ENCODE peak calls at places on chromosomes 4 and X, in seven cellular contexts. One of them, this sample, is unnamed.
A peak's percentile ranks its signal among the peaks of the same experiment; 100 is the strongest.

GRCh38 chrX:31314921-31315320 is 243.1 kb upstream of the FTHL17 start:
- DNase-seq in mammary epithelial cell: no peak
- DNase-seq in cardiac muscle cell: peak; percentile 65
- DNase-seq in fibroblast of lung: peak; percentile 70
- DNase-seq in CD4-positive, CD25-positive, alpha-beta regulatory T cell: no peak
- DNase-seq in heart left ventricle: no peak
- DNase-seq in Panc1: no peak
- DNase-seq in this sample: no peak

GRCh38 chrX:13473666-13474516 is 95.5 kb upstream of the EGFL6 start:
- DNase-seq in mammary epithelial cell: no peak
- DNase-seq in heart left ventricle: no peak
- DNase-seq in Panc1: no peak
- DNase-seq in cardiac muscle cell: peak; percentile 45
- DNase-seq in fibroblast of lung: peak; percentile 34
- DNase-seq in CD4-positive, CD25-positive, alpha-beta regulatory T cell: no peak
- DNase-seq in this sample: no peak

GRCh38 chr4:81631958-81632439 is 160.3 kb upstream of the RASGEF1B start:
- DNase-seq in fibroblast of lung: peak; percentile 84
- DNase-seq in CD4-positive, CD25-positive, alpha-beta regulatory T cell: no peak
- DNase-seq in Panc1: no peak
- DNase-seq in cardiac muscle cell: peak; percentile 81
- DNase-seq in mammary epithelial cell: peak; percentile 99
- DNase-seq in heart left ventricle: no peak
- DNase-seq in this sample: peak; percentile 81

GRCh38 chr4:56183344-56183959 is 203.8 kb downstream of the AASDH start:
- DNase-seq in Panc1: no peak
- DNase-seq in heart left ventricle: no peak
- DNase-seq in CD4-positive, CD25-positive, alpha-beta regulatory T cell: no peak
- DNase-seq in cardiac muscle cell: no peak
- DNase-seq in fibroblast of lung: no peak
- DNase-seq in mammary epithelial cell: no peak
- DNase-seq in this sample: no peak

GRCh38 chr4:173519130-173520101 is 10.6 kb downstream of the HAND2 start:
- DNase-seq in Panc1: no peak
- DNase-seq in mammary epithelial cell: no peak
- DNase-seq in cardiac muscle cell: peak; percentile 68
- DNase-seq in CD4-positive, CD25-positive, alpha-beta regulatory T cell: no peak
- DNase-seq in fibroblast of lung: no peak
- DNase-seq in heart left ventricle: peak; percentile 79
- DNase-seq in this sample: no peak

GRCh38 chr4:139913398-139913990 is 240.5 kb downstream of the MAML3 start:
- DNase-seq in cardiac muscle cell: peak; percentile 73
- DNase-seq in mammary epithelial cell: no peak
- DNase-seq in heart left ventricle: no peak
- DNase-seq in Panc1: no peak
- DNase-seq in CD4-positive, CD25-positive, alpha-beta regulatory T cell: no peak
- DNase-seq in fibroblast of lung: peak; percentile 47
- DNase-seq in this sample: no peak

GRCh38 chrX:13327666-13328065 is 7.8 kb upstream of the ATXN3L start:
- DNase-seq in cardiac muscle cell: no peak
- DNase-seq in heart left ventricle: no peak
- DNase-seq in mammary epithelial cell: no peak
- DNase-seq in Panc1: no peak
- DNase-seq in CD4-positive, CD25-positive, alpha-beta regulatory T cell: no peak
- DNase-seq in fibroblast of lung: no peak
- DNase-seq in this sample: no peak

GRCh38 chr4:21469438-21470032 is 479.0 kb downstream of the KCNIP4 start:
- DNase-seq in mammary epithelial cell: peak; percentile 16
- DNase-seq in CD4-positive, CD25-positive, alpha-beta regulatory T cell: no peak
- DNase-seq in fibroblast of lung: peak; percentile 14
- DNase-seq in Panc1: peak; percentile 7
- DNase-seq in heart left ventricle: no peak
- DNase-seq in cardiac muscle cell: peak; percentile 34
- DNase-seq in this sample: no peak

GRCh38 chr4:127503111-127503510 is 129.6 kb upstream of the INTU start:
- DNase-seq in heart left ventricle: no peak
- DNase-seq in Panc1: no peak
- DNase-seq in fibroblast of lung: peak; percentile 59
- DNase-seq in cardiac muscle cell: no peak
- DNase-seq in mammary epithelial cell: no peak
- DNase-seq in CD4-positive, CD25-positive, alpha-beta regulatory T cell: no peak
- DNase-seq in this sample: no peak

GRCh38 chr4:242121-242848 is 63.0 kb downstream of the ZNF732 start:
- DNase-seq in fibroblast of lung: peak; percentile 47
- DNase-seq in CD4-positive, CD25-positive, alpha-beta regulatory T cell: peak; percentile 53
- DNase-seq in mammary epithelial cell: peak; percentile 70
- DNase-seq in Panc1: peak; percentile 18
- DNase-seq in cardiac muscle cell: peak; percentile 77
- DNase-seq in heart left ventricle: peak; percentile 65
- DNase-seq in this sample: no peak

GRCh38 chrX:49269768-49270248 is at the start of gene PPP1R3F:
- DNase-seq in fibroblast of lung: no peak
- DNase-seq in heart left ventricle: no peak
- DNase-seq in CD4-positive, CD25-positive, alpha-beta regulatory T cell: peak; percentile 43
- DNase-seq in Panc1: no peak
- DNase-seq in cardiac muscle cell: no peak
- DNase-seq in mammary epithelial cell: no peak
- DNase-seq in this sample: no peak

GRCh38 chr4:65367306-65367705 is 303.0 kb downstream of the EPHA5 start:
- DNase-seq in mammary epithelial cell: no peak
- DNase-seq in cardiac muscle cell: no peak
- DNase-seq in heart left ventricle: no peak
- DNase-seq in CD4-positive, CD25-positive, alpha-beta regulatory T cell: no peak
- DNase-seq in fibroblast of lung: peak; percentile 46
- DNase-seq in Panc1: no peak
- DNase-seq in this sample: no peak

GRCh38 chrX:112760697-112761096 is 79.9 kb downstream of the AMOT start:
- DNase-seq in mammary epithelial cell: no peak
- DNase-seq in cardiac muscle cell: peak; percentile 0
- DNase-seq in CD4-positive, CD25-positive, alpha-beta regulatory T cell: no peak
- DNase-seq in fibroblast of lung: peak; percentile 44
- DNase-seq in heart left ventricle: no peak
- DNase-seq in Panc1: no peak
- DNase-seq in this sample: no peak

GRCh38 chrX:11770320-11770719 is 12.3 kb downstream of the MSL3 start:
- DNase-seq in Panc1: no peak
- DNase-seq in mammary epithelial cell: peak; percentile 31
- DNase-seq in CD4-positive, CD25-positive, alpha-beta regulatory T cell: peak; percentile 43
- DNase-seq in cardiac muscle cell: peak; percentile 71
- DNase-seq in heart left ventricle: no peak
- DNase-seq in fibroblast of lung: peak; percentile 40
- DNase-seq in this sample: no peak

GRCh38 chr4:87975466-87975865 is at the start of gene SPP1:
- DNase-seq in mammary epithelial cell: peak; percentile 25
- DNase-seq in Panc1: no peak
- DNase-seq in cardiac muscle cell: peak; percentile 9
- DNase-seq in CD4-positive, CD25-positive, alpha-beta regulatory T cell: no peak
- DNase-seq in fibroblast of lung: peak; percentile 68
- DNase-seq in heart left ventricle: no peak
- DNase-seq in this sample: no peak

GRCh38 chr4:145034727-145035211 is 63.2 kb downstream of the ANAPC10 start:
- DNase-seq in Panc1: no peak
- DNase-seq in heart left ventricle: no peak
- DNase-seq in CD4-positive, CD25-positive, alpha-beta regulatory T cell: no peak
- DNase-seq in mammary epithelial cell: peak; percentile 54
- DNase-seq in fibroblast of lung: peak; percentile 89
- DNase-seq in cardiac muscle cell: peak; percentile 63
- DNase-seq in this sample: no peak

GRCh38 chrX:149272690-149273463 is 232.2 kb downstream of the IDS start:
- DNase-seq in CD4-positive, CD25-positive, alpha-beta regulatory T cell: no peak
- DNase-seq in Panc1: no peak
- DNase-seq in fibroblast of lung: no peak
- DNase-seq in cardiac muscle cell: no peak
- DNase-seq in mammary epithelial cell: peak; percentile 9
- DNase-seq in heart left ventricle: no peak
- DNase-seq in this sample: no peak

GRCh38 chr4:76745264-76745663 is 152.7 kb downstream of the SOWAHB start:
- DNase-seq in CD4-positive, CD25-positive, alpha-beta regulatory T cell: no peak
- DNase-seq in mammary epithelial cell: no peak
- DNase-seq in heart left ventricle: no peak
- DNase-seq in Panc1: no peak
- DNase-seq in fibroblast of lung: peak; percentile 35
- DNase-seq in cardiac muscle cell: peak; percentile 70
- DNase-seq in this sample: no peak

GRCh38 chrX:34875204-34875603 is 67.4 kb upstream of the FAM47B start:
- DNase-seq in mammary epithelial cell: peak; percentile 73
- DNase-seq in cardiac muscle cell: peak; percentile 50
- DNase-seq in CD4-positive, CD25-positive, alpha-beta regulatory T cell: no peak
- DNase-seq in Panc1: peak; percentile 12
- DNase-seq in fibroblast of lung: peak; percentile 78
- DNase-seq in heart left ventricle: no peak
- DNase-seq in this sample: no peak

GRCh38 chr4:128856246-128856645 is 46.7 kb downstream of the JADE1 start:
- DNase-seq in CD4-positive, CD25-positive, alpha-beta regulatory T cell: no peak
- DNase-seq in fibroblast of lung: no peak
- DNase-seq in heart left ventricle: no peak
- DNase-seq in cardiac muscle cell: no peak
- DNase-seq in Panc1: no peak
- DNase-seq in mammary epithelial cell: no peak
- DNase-seq in this sample: no peak

GRCh38 chr4:177005801-177006230 is 213.1 kb upstream of the VEGFC start:
- DNase-seq in CD4-positive, CD25-positive, alpha-beta regulatory T cell: no peak
- DNase-seq in fibroblast of lung: peak; percentile 93
- DNase-seq in Panc1: peak; percentile 13
- DNase-seq in cardiac muscle cell: peak; percentile 65
- DNase-seq in mammary epithelial cell: peak; percentile 95
- DNase-seq in heart left ventricle: no peak
- DNase-seq in this sample: peak; percentile 66

GRCh38 chr4:8079916-8080753 is 78.5 kb downstream of the ABLIM2 start:
- DNase-seq in Panc1: no peak
- DNase-seq in fibroblast of lung: no peak
- DNase-seq in cardiac muscle cell: no peak
- DNase-seq in mammary epithelial cell: no peak
- DNase-seq in heart left ventricle: peak; percentile 28
- DNase-seq in CD4-positive, CD25-positive, alpha-beta regulatory T cell: no peak
- DNase-seq in this sample: peak; percentile 37

GRCh38 chr4:187547281-187547680 is 448.3 kb upstream of the ZFP42 start:
- DNase-seq in Panc1: no peak
- DNase-seq in CD4-positive, CD25-positive, alpha-beta regulatory T cell: no peak
- DNase-seq in fibroblast of lung: no peak
- DNase-seq in heart left ventricle: no peak
- DNase-seq in cardiac muscle cell: no peak
- DNase-seq in mammary epithelial cell: peak; percentile 39
- DNase-seq in this sample: no peak

GRCh38 chr4:106038012-106038411 is 142.7 kb downstream of the NPNT start:
- DNase-seq in fibroblast of lung: no peak
- DNase-seq in heart left ventricle: no peak
- DNase-seq in cardiac muscle cell: no peak
- DNase-seq in Panc1: no peak
- DNase-seq in mammary epithelial cell: no peak
- DNase-seq in CD4-positive, CD25-positive, alpha-beta regulatory T cell: no peak
- DNase-seq in this sample: no peak

GRCh38 chr4:2413821-2414610 is 4.4 kb downstream of the ZFYVE28 start:
- DNase-seq in fibroblast of lung: no peak
- DNase-seq in Panc1: no peak
- DNase-seq in cardiac muscle cell: peak; percentile 60
- DNase-seq in mammary epithelial cell: no peak
- DNase-seq in heart left ventricle: peak; percentile 24
- DNase-seq in CD4-positive, CD25-positive, alpha-beta regulatory T cell: peak; percentile 31
- DNase-seq in this sample: no peak

DNA sequence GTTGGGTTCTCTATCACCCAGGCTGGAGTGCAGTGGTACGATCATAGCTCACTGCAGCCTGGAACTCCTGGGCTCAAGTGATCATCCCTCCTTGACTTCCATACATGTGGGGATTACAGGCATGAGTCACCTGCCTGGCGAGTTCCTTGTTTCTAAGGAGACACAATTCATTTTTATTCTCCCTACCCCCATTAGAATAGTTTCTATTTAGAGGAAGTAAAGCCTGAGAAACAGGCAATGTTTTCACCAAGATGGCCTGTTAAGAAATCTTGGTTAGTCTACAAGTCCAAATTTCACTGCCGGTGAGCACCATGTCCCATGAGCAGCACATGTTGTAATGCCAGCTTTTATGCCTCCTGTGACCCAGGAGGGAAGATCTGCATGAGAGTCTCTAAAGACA is 5.7 kb downstream of the CYBB start:
- DNase-seq in heart left ventricle: no peak
- DNase-seq in mammary epithelial cell: peak; percentile 21
- DNase-seq in cardiac muscle cell: no peak
- DNase-seq in fibroblast of lung: peak; percentile 12
- DNase-seq in Panc1: no peak
- DNase-seq in CD4-positive, CD25-positive, alpha-beta regulatory T cell: no peak
- DNase-seq in this sample: no peak
- H3K4me3 ChIP-seq in heart left ventricle: no peak overlapping the region
- H3K4me3 ChIP-seq in mammary epithelial cell: no peak overlapping the region
- H3K4me3 ChIP-seq in cardiac muscle cell: no peak overlapping the region
- H3K4me3 ChIP-seq in fibroblast of lung: no peak overlapping the region
- H3K4me3 ChIP-seq in Panc1: no peak overlapping the region
- H3K4me3 ChIP-seq in CD4-positive, CD25-positive, alpha-beta regulatory T cell: no peak overlapping the region
- H3K4me3 ChIP-seq in this sample: no peak overlapping the region

DNA sequence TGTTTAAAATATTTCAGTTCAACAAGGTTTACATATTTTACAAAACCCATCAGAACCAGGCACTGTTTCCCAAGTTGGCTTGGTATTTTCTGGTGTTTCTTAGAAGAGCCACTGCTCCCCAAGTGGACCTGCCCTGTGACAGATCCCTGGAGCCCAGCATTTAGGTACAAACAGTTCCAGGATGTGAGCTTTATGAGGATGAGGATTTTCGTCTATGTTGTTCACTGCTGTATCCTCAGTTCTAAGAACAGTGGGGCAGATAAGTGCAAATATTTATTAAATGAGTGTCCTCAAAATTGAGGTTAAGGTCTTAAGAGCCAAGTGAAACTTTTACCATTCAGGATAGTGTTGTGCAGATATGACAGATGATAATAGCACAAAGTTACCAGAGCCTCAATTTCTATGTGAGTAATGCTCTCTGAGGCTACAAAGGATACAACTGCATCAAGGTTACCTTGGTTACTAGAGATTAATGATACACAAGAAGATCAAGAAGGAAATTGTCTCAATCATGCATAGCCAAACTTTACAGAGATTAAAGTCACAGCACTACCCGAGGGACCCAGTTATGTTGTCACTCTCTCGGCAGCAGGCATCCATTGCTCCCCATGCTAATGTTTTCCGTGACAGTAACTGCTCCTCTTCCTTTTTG is 37.5 kb downstream of the ANXA3 start:
- DNase-seq in CD4-positive, CD25-positive, alpha-beta regulatory T cell: no peak
- DNase-seq in heart left ventricle: no peak
- DNase-seq in mammary epithelial cell: no peak
- DNase-seq in Panc1: no peak
- DNase-seq in fibroblast of lung: peak; percentile 50
- DNase-seq in cardiac muscle cell: peak; percentile 73
- DNase-seq in this sample: no peak
- H3K27ac ChIP-seq in CD4-positive, CD25-positive, alpha-beta regulatory T cell: no peak overlapping the region
- H3K27ac ChIP-seq in heart left ventricle: peak overlapping the region; percentile 16
- H3K27ac ChIP-seq in mammary epithelial cell: no peak overlapping the region
- H3K27ac ChIP-seq in Panc1: no peak overlapping the region
- H3K27ac ChIP-seq in fibroblast of lung: no peak overlapping the region
- H3K27ac ChIP-seq in cardiac muscle cell: no peak overlapping the region
- H3K27ac ChIP-seq in this sample: no peak overlapping the region

GRCh38 chr4:40200881-40201797 is 4.3 kb downstream of the RHOH start:
- DNase-seq in fibroblast of lung: peak; percentile 26
- DNase-seq in heart left ventricle: no peak
- DNase-seq in mammary epithelial cell: no peak
- DNase-seq in CD4-positive, CD25-positive, alpha-beta regulatory T cell: no peak
- DNase-seq in cardiac muscle cell: no peak
- DNase-seq in Panc1: no peak
- DNase-seq in this sample: no peak
- H3K4me1 ChIP-seq in fibroblast of lung: no peaks in the 10 kb centered on the region
- H3K4me1 ChIP-seq in heart left ventricle: no peaks in the 10 kb centered on the region
- H3K4me1 ChIP-seq in mammary epithelial cell: no peaks in the 10 kb centered on the region
- H3K4me1 ChIP-seq in CD4-positive, CD25-positive, alpha-beta regulatory T cell: peaks cover 66% of the 10 kb centered on the region
- H3K4me1 ChIP-seq in cardiac muscle cell: peaks cover 6% of the 10 kb centered on the region
- H3K4me1 ChIP-seq in Panc1: peaks cover 5% of the 10 kb centered on the region
- H3K4me1 ChIP-seq in this sample: no peaks in the 10 kb centered on the region

GRCh38 chrX:75522565-75523411 is at the start of gene ZDHHC15:
- DNase-seq in mammary epithelial cell: no peak
- DNase-seq in fibroblast of lung: peak; percentile 52
- DNase-seq in heart left ventricle: peak; percentile 80
- DNase-seq in Panc1: no peak
- DNase-seq in CD4-positive, CD25-positive, alpha-beta regulatory T cell: peak; percentile 9
- DNase-seq in cardiac muscle cell: peak; percentile 0
- DNase-seq in this sample: no peak
- H3K4me3 ChIP-seq in mammary epithelial cell: no peak within 1 kb of the TSS
- H3K4me3 ChIP-seq in fibroblast of lung: no peak within 1 kb of the TSS
- H3K4me3 ChIP-seq in heart left ventricle: peak within 1 kb of the TSS; percentile 59
- H3K4me3 ChIP-seq in Panc1: peak within 1 kb of the TSS; percentile 40
- H3K4me3 ChIP-seq in CD4-positive, CD25-positive, alpha-beta regulatory T cell: peak within 1 kb of the TSS; percentile 55
- H3K4me3 ChIP-seq in cardiac muscle cell: peak within 1 kb of the TSS; percentile 35
- H3K4me3 ChIP-seq in this sample: no peak within 1 kb of the TSS

This sample was measured in RWPE2.